ENCODE peak calls at places on chromosomes 1 and 21, in four cellular contexts. One of them, this sample, is unnamed.

GRCh38 chr1:89974701-89975470 is 20.0 kb upstream of the ZNF326 start:
- DNase-seq in heart right ventricle: no peak
- DNase-seq in BJ: peak
- DNase-seq in IMR-90: peak
- DNase-seq in this sample: peak

GRCh38 chr1:231893400-231894102 is 267.0 kb downstream of the DISC1 start:
- DNase-seq in heart right ventricle: no peak
- DNase-seq in BJ: no peak
- DNase-seq in IMR-90: no peak
- DNase-seq in this sample: no peak

GRCh38 chr1:86914998-86915736 is 732 bp downstream of the HS2ST1 start:
- DNase-seq in heart right ventricle: peak
- DNase-seq in BJ: no peak
- DNase-seq in IMR-90: peak
- DNase-seq in this sample: no peak

GRCh38 chr1:180150982-180151381 is 3.7 kb upstream of the QSOX1 start:
- DNase-seq in heart right ventricle: no peak
- DNase-seq in BJ: no peak
- DNase-seq in IMR-90: peak
- DNase-seq in this sample: no peak

GRCh38 chr1:4053774-4054173 is 153.7 kb upstream of the C1orf174 start:
- DNase-seq in heart right ventricle: no peak
- DNase-seq in BJ: no peak
- DNase-seq in IMR-90: no peak
- DNase-seq in this sample: no peak

GRCh38 chr21:29072873-29073221 is 601 bp downstream of the CCT8 start:
- DNase-seq in heart right ventricle: no peak
- DNase-seq in BJ: no peak
- DNase-seq in IMR-90: peak
- DNase-seq in this sample: no peak

GRCh38 chr1:232980336-232980978 is 30.0 kb downstream of the NTPCR start:
- DNase-seq in heart right ventricle: no peak
- DNase-seq in BJ: no peak
- DNase-seq in IMR-90: peak
- DNase-seq in this sample: no peak

GRCh38 chr1:39130297-39130696 is 74.2 kb upstream of the MACF1 start:
- DNase-seq in heart right ventricle: no peak
- DNase-seq in BJ: no peak
- DNase-seq in IMR-90: peak
- DNase-seq in this sample: peak

GRCh38 chr1:168606096-168606495 is 29.7 kb downstream of the XCL1 start:
- DNase-seq in heart right ventricle: no peak
- DNase-seq in BJ: no peak
- DNase-seq in IMR-90: no peak
- DNase-seq in this sample: no peak

GRCh38 chr1:203911806-203912205 is 50.4 kb downstream of the SNRPE start:
- DNase-seq in heart right ventricle: no peak
- DNase-seq in BJ: no peak
- DNase-seq in IMR-90: no peak
- DNase-seq in this sample: peak

GRCh38 chr1:203905275-203905674 is 43.9 kb downstream of the SNRPE start:
- DNase-seq in heart right ventricle: no peak
- DNase-seq in BJ: no peak
- DNase-seq in IMR-90: no peak
- DNase-seq in this sample: no peak

GRCh38 chr1:203901581-203901980 is 40.2 kb downstream of the SNRPE start:
- DNase-seq in heart right ventricle: no peak
- DNase-seq in BJ: no peak
- DNase-seq in IMR-90: no peak
- DNase-seq in this sample: no peak

GRCh38 chr1:203907901-203908300 is 46.5 kb downstream of the SNRPE start:
- DNase-seq in heart right ventricle: no peak
- DNase-seq in BJ: no peak
- DNase-seq in IMR-90: peak
- DNase-seq in this sample: no peak

DNA sequence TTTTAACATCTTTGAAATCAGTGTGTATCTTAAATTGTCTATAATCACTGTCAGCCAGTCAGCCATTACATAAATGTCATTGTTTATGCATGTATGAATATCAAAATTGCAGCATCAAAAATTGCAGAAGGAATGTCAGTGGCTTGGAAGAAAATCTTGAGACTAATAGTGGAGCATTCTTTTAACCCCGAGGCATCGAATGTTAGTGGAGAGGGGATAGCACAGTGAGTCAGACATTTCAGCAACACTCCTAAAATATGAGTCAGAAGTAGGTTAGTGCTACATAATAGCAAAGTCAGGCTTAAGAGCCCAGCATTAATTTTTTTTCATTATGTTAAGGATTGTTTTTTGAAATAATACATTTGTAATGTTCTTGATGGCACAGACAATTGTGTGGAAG is 45.5 kb downstream of the SNRPE start:
- DNase-seq in heart right ventricle: no peak
- DNase-seq in BJ: peak
- DNase-seq in IMR-90: peak
- DNase-seq in this sample: peak
- TF ChIP-seq CTCF in heart right ventricle: no peak
- TF ChIP-seq CTCF in BJ: no peak
- TF ChIP-seq CTCF in IMR-90: no peak
- TF ChIP-seq CTCF in this sample: no peak

GRCh38 chr1:213274140-213274539 is 223.1 kb downstream of the RPS6KC1 start:
- DNase-seq in heart right ventricle: no peak
- DNase-seq in BJ: no peak
- DNase-seq in IMR-90: no peak
- DNase-seq in this sample: no peak
- H3K4me3 ChIP-seq in heart right ventricle: no peak
- H3K4me3 ChIP-seq in BJ: no peak
- H3K4me3 ChIP-seq in IMR-90: no peak
- H3K4me3 ChIP-seq in this sample: no peak

GRCh38 chr1:912740-913301 is 10.9 kb upstream of the SAMD11 start:
- DNase-seq in heart right ventricle: no peak
- DNase-seq in BJ: no peak
- DNase-seq in IMR-90: no peak
- DNase-seq in this sample: no peak
- TF ChIP-seq CTCF in heart right ventricle: no peak
- TF ChIP-seq CTCF in BJ: peak
- TF ChIP-seq CTCF in IMR-90: no peak
- TF ChIP-seq CTCF in this sample: peak

GRCh38 chr1:21553116-21553926 is 44.1 kb downstream of the ALPL start:
- DNase-seq in heart right ventricle: no peak
- DNase-seq in BJ: no peak
- DNase-seq in IMR-90: peak
- DNase-seq in this sample: no peak
- H3K4me3 ChIP-seq in heart right ventricle: no peak
- H3K4me3 ChIP-seq in BJ: no peak
- H3K4me3 ChIP-seq in IMR-90: peak
- H3K4me3 ChIP-seq in this sample: no peak

GRCh38 chr1:58932820-58933598 is 149.2 kb upstream of the JUN start:
- DNase-seq in heart right ventricle: no peak
- DNase-seq in BJ: no peak
- DNase-seq in IMR-90: peak
- DNase-seq in this sample: peak
- TF ChIP-seq CTCF in heart right ventricle: no peak
- TF ChIP-seq CTCF in BJ: no peak
- TF ChIP-seq CTCF in IMR-90: no peak
- TF ChIP-seq CTCF in this sample: no peak

DNA sequence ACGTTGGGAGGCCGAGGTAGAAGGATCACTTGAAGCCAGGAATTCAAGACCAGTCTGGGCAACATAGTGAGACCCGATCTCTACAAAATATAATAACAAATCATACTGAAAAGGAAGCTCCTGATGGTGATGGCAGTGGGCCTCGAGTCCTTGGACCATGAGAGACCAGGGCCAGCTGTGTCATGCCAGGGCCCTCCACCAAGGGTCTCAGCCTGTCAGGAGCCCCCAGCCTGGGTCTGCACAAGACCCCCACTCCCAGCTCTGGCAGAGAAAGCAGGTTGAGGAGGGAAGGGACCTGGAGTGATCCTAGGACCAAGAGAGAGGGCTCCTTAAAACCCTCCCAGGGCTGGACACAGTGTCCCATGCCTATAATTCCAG is 6.7 kb upstream of the CTRC start:
- DNase-seq in heart right ventricle: no peak
- DNase-seq in BJ: no peak
- DNase-seq in IMR-90: no peak
- DNase-seq in this sample: no peak
- H3K4me3 ChIP-seq in heart right ventricle: no peak
- H3K4me3 ChIP-seq in BJ: no peak
- H3K4me3 ChIP-seq in IMR-90: no peak
- H3K4me3 ChIP-seq in this sample: no peak

GRCh38 chr1:107140703-107141490 is at the start of gene NTNG1:
- DNase-seq in heart right ventricle: no peak
- DNase-seq in BJ: no peak
- DNase-seq in IMR-90: no peak
- DNase-seq in this sample: no peak
- TF ChIP-seq CTCF in heart right ventricle: no peak
- TF ChIP-seq CTCF in BJ: no peak
- TF ChIP-seq CTCF in IMR-90: no peak
- TF ChIP-seq CTCF in this sample: no peak

DNA sequence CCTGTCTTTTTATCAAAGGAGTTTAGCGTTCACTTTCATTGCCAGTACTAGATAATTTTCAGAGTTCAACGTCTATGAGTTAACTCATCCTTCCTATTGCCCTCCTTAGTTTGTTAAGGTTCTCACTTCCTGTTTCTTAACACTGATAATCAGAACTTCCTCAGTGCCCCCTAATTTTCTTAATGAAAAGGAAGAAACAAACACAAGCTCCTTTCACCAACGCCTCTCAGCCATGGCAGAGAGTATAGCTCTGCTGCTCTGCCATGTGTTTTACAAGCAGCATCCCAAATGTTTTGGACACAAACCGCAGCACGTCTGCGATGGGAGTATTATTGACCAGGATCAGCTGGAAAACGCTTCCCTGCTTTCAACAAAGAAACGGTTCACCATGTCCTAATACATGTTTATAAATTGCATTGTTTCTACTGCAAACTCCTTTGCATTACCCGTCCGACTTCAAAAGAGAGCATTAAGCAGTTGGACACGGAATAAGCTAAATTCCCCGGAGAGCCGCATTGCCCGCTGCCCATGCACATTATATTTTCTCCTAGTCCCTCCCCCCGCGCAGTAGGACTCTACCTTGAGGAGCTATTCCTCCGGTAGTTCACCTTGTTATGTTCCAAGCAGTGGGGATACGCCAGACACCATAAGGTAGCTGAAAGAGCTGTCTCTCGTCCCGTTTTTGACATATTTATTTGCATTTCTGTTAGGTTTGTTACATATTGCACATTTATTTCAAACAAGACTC is 568 bp downstream of the OLFM3 start:
- DNase-seq in heart right ventricle: no peak
- DNase-seq in BJ: no peak
- DNase-seq in IMR-90: no peak
- DNase-seq in this sample: no peak
- H3K4me3 ChIP-seq in heart right ventricle: no peak
- H3K4me3 ChIP-seq in BJ: no peak
- H3K4me3 ChIP-seq in IMR-90: no peak
- H3K4me3 ChIP-seq in this sample: no peak

GRCh38 chr1:56645663-56646330 is 683 bp downstream of the PRKAA2 start:
- DNase-seq in heart right ventricle: no peak
- DNase-seq in BJ: no peak
- DNase-seq in IMR-90: no peak
- DNase-seq in this sample: no peak

GRCh38 chr1:56644064-56644940 is 812 bp upstream of the PRKAA2 start:
- DNase-seq in heart right ventricle: no peak
- DNase-seq in BJ: no peak
- DNase-seq in IMR-90: peak
- DNase-seq in this sample: no peak

GRCh38 chr1:56647106-56647505 is 2.0 kb downstream of the PRKAA2 start:
- DNase-seq in heart right ventricle: no peak
- DNase-seq in BJ: no peak
- DNase-seq in IMR-90: no peak
- DNase-seq in this sample: no peak

GRCh38 chr1:56643661-56644060 is 1.5 kb upstream of the PRKAA2 start:
- DNase-seq in heart right ventricle: no peak
- DNase-seq in BJ: no peak
- DNase-seq in IMR-90: no peak
- DNase-seq in this sample: no peak

DNA sequence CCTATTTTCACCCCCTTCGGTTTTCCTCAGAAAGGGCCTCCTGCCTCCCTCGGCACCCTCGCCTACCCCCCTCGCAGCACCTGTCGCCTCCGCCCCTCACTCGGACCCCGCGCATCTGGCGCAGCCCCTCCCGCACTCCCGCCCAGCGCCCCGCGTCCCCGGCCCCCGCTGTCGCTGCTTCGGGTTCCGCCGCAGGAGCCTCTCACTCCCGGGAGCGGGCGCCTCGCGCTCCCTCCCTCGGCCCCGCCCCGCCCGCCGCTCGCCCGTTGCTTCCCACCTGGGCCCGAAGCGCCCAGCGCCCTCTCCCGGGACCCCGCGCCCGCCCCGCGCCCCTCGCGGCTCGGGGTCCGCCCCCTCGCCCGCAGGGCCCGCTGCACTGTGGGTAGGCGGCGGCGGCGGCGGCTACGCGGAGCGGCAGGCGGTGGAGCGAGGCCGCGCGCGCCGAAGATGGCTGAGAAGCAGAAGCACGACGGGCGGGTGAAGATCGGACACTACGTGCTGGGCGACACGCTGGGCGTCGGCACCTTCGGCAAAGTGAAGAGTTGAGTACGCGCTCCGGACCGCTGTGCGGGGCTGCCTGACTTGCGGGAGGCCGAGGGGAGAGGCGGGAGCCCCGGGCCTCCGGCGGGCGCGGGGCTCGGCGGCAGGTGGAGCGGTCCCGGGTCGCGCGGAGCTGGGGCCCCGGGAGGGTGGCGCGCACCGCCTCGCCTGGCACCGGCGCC is at the start of gene PRKAA2:
- DNase-seq in heart right ventricle: peak
- DNase-seq in BJ: no peak
- DNase-seq in IMR-90: peak
- DNase-seq in this sample: no peak
- TF ChIP-seq CTCF in heart right ventricle: no peak
- TF ChIP-seq CTCF in BJ: no peak
- TF ChIP-seq CTCF in IMR-90: no peak
- TF ChIP-seq CTCF in this sample: no peak